ENCODE peak calls at places on chromosomes 3 and 15, in nine cellular contexts. Y is activated CD4-positive, alpha-beta T cell treated with anti-CD3 and anti-CD28 coated beads, Interleukin-2, amount 10 ng/mL, durations not matched to agents 7 days and 5 days; L is Right ventricle myocardium superior; I is HT-29; P is cerebellar cortex; Q is mucosa of gallbladder; U is KG1; C is activated T-helper 2 cell treated with anti-CD3 and anti-CD28 coated beads, Interferon-gamma antibody, Interleukin-2, Interleukin-4, amounts not matched to agents 10 μg/mL and 5 μg/mL and 100 μg/mL, durations not matched to agents 14 hours and 24 hours and 36 hours; H is Caki2. W is an unnamed sample.

GRCh38 chr3:39707314-39707909 is 102.0 kb upstream of the MYRIP start:
- DNase-seq in Y (peak), L (no peak), I (peak), P (peak), Q (no peak), U (peak), C (no peak), H (peak), W (no peak)

GRCh38 chr15:99749386-99749785 is 16.1 kb upstream of the LYSMD4 start:
- DNase-seq in Y (no peak), L (no peak), I (peak), P (no peak), Q (peak), U (no peak), C (no peak), H (no peak), W (no peak)

GRCh38 chr3:125141596-125142417 is 70.7 kb downstream of the SLC12A8 start:
- DNase-seq in Y (peak), L (peak), I (no peak), P (no peak), Q (peak), U (no peak), C (peak), H (no peak), W (peak)

GRCh38 chr15:55526559-55527036 is 18.6 kb upstream of the DNAAF4 start:
- DNase-seq in Y (peak), L (no peak), I (peak), P (peak), Q (no peak), U (no peak), C (no peak), H (peak), W (no peak)

GRCh38 chr3:151974067-151974466 is 100.6 kb downstream of the SUCNR1 start:
- DNase-seq in Y (no peak), L (no peak), I (no peak), P (no peak), Q (no peak), U (no peak), C (no peak), H (no peak), W (no peak)

GRCh38 chr3:9916346-9916733 is 558 bp upstream of the IL17RC start:
- DNase-seq in Y (no peak), L (no peak), I (no peak), P (no peak), Q (no peak), U (no peak), C (no peak), H (no peak), W (peak)

GRCh38 chr15:51132384-51133139 is 37.9 kb upstream of the TNFAIP8L3 start:
- DNase-seq in Y (no peak), L (no peak), I (peak), P (peak), Q (peak), U (no peak), C (no peak), H (peak), W (no peak)

GRCh38 chr15:34699968-34700640 is 54.7 kb downstream of the GJD2 start:
- DNase-seq in Y (no peak), L (no peak), I (no peak), P (no peak), Q (no peak), U (no peak), C (no peak), H (no peak), W (no peak)

GRCh38 chr15:100330629-100331215 is 11.1 kb downstream of the ADAMTS17 start:
- DNase-seq in Y (peak), L (no peak), I (no peak), P (no peak), Q (no peak), U (peak), C (peak), H (no peak), W (no peak)

GRCh38 chr3:32340039-32340438 is 51.6 kb upstream of the CMTM7 start:
- DNase-seq in Y (peak), L (no peak), I (peak), P (peak), Q (peak), U (no peak), C (no peak), H (peak), W (no peak)

GRCh38 chr15:73884159-73884558 is 10.8 kb downstream of the TBC1D21 start:
- DNase-seq in Y (no peak), L (no peak), I (no peak), P (no peak), Q (no peak), U (no peak), C (no peak), H (no peak), W (no peak)

GRCh38 chr3:49244589-49245205 is 32.3 kb downstream of the C3orf62 start:
- DNase-seq in Y (no peak), L (peak), I (no peak), P (no peak), Q (peak), U (no peak), C (no peak), H (peak), W (no peak)

GRCh38 chr15:72312605-72313447 is 7.1 kb downstream of the CELF6 start:
- DNase-seq in Y (peak), L (peak), I (peak), P (peak), Q (peak), U (no peak), C (peak), H (peak), W (peak)

GRCh38 chr15:62752687-62753517 is 289.6 kb upstream of the TPM1 start:
- DNase-seq in Y (no peak), L (peak), I (no peak), P (no peak), Q (no peak), U (no peak), C (no peak), H (peak), W (no peak)

GRCh38 chr3:49476563-49476962 is 6.5 kb downstream of the DAG1 start:
- DNase-seq in Y (peak), L (no peak), I (no peak), P (no peak), Q (no peak), U (no peak), C (peak), H (no peak), W (no peak)

GRCh38 chr15:43517354-43518072 is at the start of gene MAP1A:
- DNase-seq in Y (no peak), L (peak), I (peak), P (peak), Q (no peak), U (no peak), C (no peak), H (no peak), W (no peak)

GRCh38 chr15:33639968-33640367 is 328.3 kb upstream of the CHRM5 start:
- DNase-seq in Y (no peak), L (no peak), I (no peak), P (peak), Q (no peak), U (no peak), C (no peak), H (no peak), W (no peak)

GRCh38 chr3:46960081-46960701 is 16.4 kb downstream of the CCDC12 start:
- DNase-seq in Y (no peak), L (peak), I (no peak), P (no peak), Q (no peak), U (no peak), C (no peak), H (no peak), W (peak)

GRCh38 chr3:49327485-49327884 is 12.4 kb downstream of the USP4 start:
- DNase-seq in Y (no peak), L (no peak), I (peak), P (no peak), Q (no peak), U (no peak), C (no peak), H (no peak), W (no peak)

GRCh38 chr15:79265167-79265566 is 17.4 kb upstream of the ANKRD34C start:
- DNase-seq in Y (no peak), L (no peak), I (peak), P (no peak), Q (no peak), U (no peak), C (no peak), H (no peak), W (no peak)

GRCh38 chr3:153906366-153906765 is 214.8 kb upstream of the ARHGEF26 start:
- DNase-seq in Y (no peak), L (no peak), I (no peak), P (no peak), Q (no peak), U (no peak), C (no peak), H (no peak), W (no peak)

GRCh38 chr3:129278970-129279906 is 568 bp downstream of the HMCES start:
- DNase-seq in Y (peak), L (peak), I (peak), P (peak), Q (no peak), U (no peak), C (peak), H (peak), W (peak)

GRCh38 chr3:126992776-126993175 is 9.9 kb downstream of the PLXNA1 start:
- DNase-seq in Y (no peak), L (no peak), I (no peak), P (no peak), Q (no peak), U (no peak), C (no peak), H (no peak), W (no peak)

GRCh38 chr15:100433304-100433703 is 91.5 kb upstream of the ADAMTS17 start:
- DNase-seq in Y (no peak), L (no peak), I (no peak), P (no peak), Q (no peak), U (no peak), C (no peak), H (no peak), W (no peak)

GRCh38 chr15:100772478-100773378 is 106.9 kb upstream of the ALDH1A3 start:
- DNase-seq in Y (no peak), L (no peak), I (no peak), P (no peak), Q (peak), U (no peak), C (no peak), H (no peak), W (no peak)

GRCh38 chr15:44385344-44385942 is 42.0 kb upstream of the CTDSPL2 start:
- DNase-seq in Y (no peak), L (no peak), I (no peak), P (no peak), Q (no peak), U (no peak), C (no peak), H (no peak), W (no peak)

GRCh38 chr3:10374311-10374710 is 53.4 kb upstream of the SEC13 start:
- DNase-seq in Y (no peak), L (no peak), I (no peak), P (peak), Q (no peak), U (no peak), C (no peak), H (no peak), W (peak)

GRCh38 chr15:59515190-59515589 is 77.2 kb downstream of the FAM81A start:
- DNase-seq in Y (no peak), L (no peak), I (no peak), P (no peak), Q (no peak), U (no peak), C (no peak), H (no peak), W (no peak)

GRCh38 chr15:58568157-58568571 is 136.4 kb downstream of the LIPC start:
- DNase-seq in Y (no peak), L (no peak), I (peak), P (no peak), Q (peak), U (no peak), C (peak), H (no peak), W (no peak)

GRCh38 chr3:123803521-123803920 is 80.6 kb downstream of the MYLK start:
- DNase-seq in Y (no peak), L (no peak), I (no peak), P (no peak), Q (no peak), U (no peak), C (no peak), H (no peak), W (no peak)

GRCh38 chr15:78308422-78309021 is 9.1 kb upstream of the SKIC8 start:
- DNase-seq in Y (peak), L (peak), I (peak), P (peak), Q (peak), U (peak), C (peak), H (peak), W (peak)

GRCh38 chr3:14144423-14145075 is 19.7 kb downstream of the TMEM43 start:
- DNase-seq in Y (peak), L (peak), I (peak), P (peak), Q (peak), U (peak), C (peak), H (peak), W (no peak)

GRCh38 chr15:89442671-89443307 is 53.6 kb downstream of the RHCG start:
- DNase-seq in Y (peak), L (no peak), I (peak), P (peak), Q (peak), U (peak), C (peak), H (peak), W (no peak)

GRCh38 chr3:146331967-146332366 is 81.1 kb upstream of the PLSCR4 start:
- DNase-seq in Y (no peak), L (no peak), I (no peak), P (no peak), Q (no peak), U (no peak), C (no peak), H (no peak), W (no peak)

GRCh38 chr3:134357914-134358811 is 16.1 kb downstream of the AMOTL2 start:
- DNase-seq in Y (no peak), L (no peak), I (peak), P (peak), Q (peak), U (no peak), C (no peak), H (peak), W (peak)